ENCODE peak calls at places on chromosomes 12 and 14, in seven cellular contexts. O, M, E, N, L, F and T are unnamed samples. For H3K27me3, the result is how much of the 10 kb centered on the place peaks cover.

GRCh38 chr12:108665608-108666202 is 32.0 kb upstream of the SELPLG start:
- DNase-seq in O (no peak), M (no peak), E (no peak), N (no peak), L (no peak), F (no peak), T (no peak)

GRCh38 chr12:98820005-98820404 is 174.9 kb downstream of the APAF1 start:
- DNase-seq in O (no peak), M (no peak), E (no peak), N (no peak), L (no peak), F (no peak), T (no peak)

GRCh38 chr14:75514673-75515630 is 7.3 kb upstream of the BATF start:
- DNase-seq in O (no peak), M (no peak), E (peak), N (peak), L (peak), F (no peak), T (no peak)

GRCh38 chr14:64296561-64296960 is 2.4 kb upstream of the ESR2 start:
- DNase-seq in O (no peak), M (peak), E (no peak), N (no peak), L (no peak), F (no peak), T (no peak)

GRCh38 chr12:119115296-119115905 is 63.3 kb upstream of the HSPB8 start:
- DNase-seq in O (peak), M (peak), E (peak), N (no peak), L (peak), F (peak), T (peak)

GRCh38 chr14:64796369-64796768 is 83.3 kb downstream of the SPTB start:
- DNase-seq in O (no peak), M (no peak), E (no peak), N (no peak), L (no peak), F (no peak), T (no peak)

GRCh38 chr12:132163911-132164288 is 19.6 kb downstream of the NOC4L start:
- DNase-seq in O (no peak), M (no peak), E (no peak), N (no peak), L (no peak), F (no peak), T (no peak)

GRCh38 chr14:54893151-54893760 is 9.4 kb downstream of the GCH1 start:
- DNase-seq in O (peak), M (peak), E (peak), N (no peak), L (no peak), F (no peak), T (peak)

GRCh38 chr12:109529618-109530300 is 43.5 kb downstream of the MMAB start:
- DNase-seq in O (no peak), M (no peak), E (no peak), N (peak), L (no peak), F (no peak), T (no peak)

GRCh38 chr14:94904636-94905035 is 134.7 kb upstream of the GSC start:
- DNase-seq in O (no peak), M (no peak), E (no peak), N (no peak), L (no peak), F (no peak), T (no peak)

GRCh38 chr12:52369809-52370208 is 2.5 kb upstream of the KRT85 start:
- DNase-seq in O (no peak), M (no peak), E (no peak), N (no peak), L (no peak), F (no peak), T (no peak)

GRCh38 chr12:26231930-26232329 is 36.6 kb downstream of the SSPN start:
- DNase-seq in O (no peak), M (no peak), E (no peak), N (no peak), L (no peak), F (no peak), T (no peak)

GRCh38 chr12:49971141-49971540 is 1.6 kb upstream of the AQP6 start:
- DNase-seq in O (no peak), M (no peak), E (no peak), N (no peak), L (no peak), F (no peak), T (no peak)

GRCh38 chr12:6965026-6965661 is 5.3 kb downstream of the PHB2 start:
- DNase-seq in O (peak), M (peak), E (peak), N (peak), L (peak), F (peak), T (peak)

GRCh38 chr12:111193067-111193466 is 175.8 kb downstream of the PHETA1 start:
- DNase-seq in O (no peak), M (no peak), E (no peak), N (no peak), L (no peak), F (no peak), T (no peak)

GRCh38 chr14:88599321-88599720 is 36.5 kb downstream of the ZC3H14 start:
- DNase-seq in O (no peak), M (no peak), E (no peak), N (no peak), L (no peak), F (no peak), T (no peak)

GRCh38 chr12:53757095-53757770 is 5.5 kb upstream of the CISTR start:
- DNase-seq in O (peak), M (peak), E (peak), N (peak), L (peak), F (peak), T (peak)

GRCh38 chr14:21894003-21894897 is 220.6 kb upstream of the OR4E1 start:
- DNase-seq in O (no peak), M (peak), E (no peak), N (no peak), L (peak), F (no peak), T (peak)
- TF ChIP-seq CTCF in O (no peak), M (peak), E (no peak), N (peak), L (peak), F (no peak), T (peak)

GRCh38 chr14:104591506-104592291 is 12.1 kb downstream of the C14orf180 start:
- DNase-seq in O (no peak), M (no peak), E (no peak), N (no peak), L (no peak), F (no peak), T (no peak)
- H3K27me3 ChIP-seq in O (under half), M (under half), E (under half), N (under half), L (under half), F (under half), T (under half)

DNA sequence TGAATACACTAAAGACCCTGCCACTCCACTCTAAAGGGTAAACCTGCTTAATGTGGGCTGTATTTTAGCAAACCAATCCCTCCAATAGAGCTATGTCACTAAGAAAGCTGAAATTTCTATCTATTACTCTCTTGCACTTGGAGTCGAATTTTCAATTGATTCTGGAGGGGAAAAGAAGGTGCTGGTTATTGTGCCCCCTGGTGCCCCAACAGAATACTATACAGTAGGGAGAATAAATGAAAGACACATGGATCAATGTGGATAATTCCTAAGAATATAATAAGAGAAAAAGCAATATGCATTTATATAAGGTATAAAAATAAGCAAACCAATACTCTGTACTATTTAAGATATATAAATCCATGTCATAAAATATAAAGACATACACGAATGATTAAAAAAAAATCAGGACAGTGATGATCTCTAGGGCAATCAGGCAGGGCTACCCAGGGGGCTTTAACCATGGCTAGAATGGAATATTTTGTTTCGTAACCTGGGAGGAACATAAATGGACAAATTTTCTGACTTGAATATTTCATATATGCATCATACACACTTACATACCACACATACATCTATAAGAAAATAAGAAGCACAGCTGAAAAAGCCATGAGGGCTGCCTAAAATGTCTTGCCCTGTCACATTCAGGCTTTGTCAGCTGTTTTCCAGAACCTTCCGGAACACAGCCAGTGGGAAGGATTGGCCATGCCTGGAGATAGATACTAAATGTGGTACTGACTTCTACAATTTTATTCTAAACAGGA is 54.4 kb downstream of the EFCAB11 start:
- DNase-seq in O (no peak), M (peak), E (no peak), N (no peak), L (no peak), F (no peak), T (peak)
- TF ChIP-seq CTCF in O (peak), M (peak), E (no peak), N (peak), L (peak), F (peak), T (peak)

GRCh38 chr12:128961957-128962356 is 108.7 kb downstream of the GLT1D1 start:
- DNase-seq in O (no peak), M (no peak), E (no peak), N (no peak), L (no peak), F (no peak), T (no peak)

GRCh38 chr12:128969480-128970055 is 116.3 kb downstream of the GLT1D1 start:
- DNase-seq in O (peak), M (peak), E (peak), N (no peak), L (peak), F (no peak), T (no peak)

GRCh38 chr12:128968668-128969067 is 115.4 kb downstream of the GLT1D1 start:
- DNase-seq in O (no peak), M (no peak), E (no peak), N (no peak), L (no peak), F (no peak), T (no peak)

GRCh38 chr12:128970110-128970509 is 116.8 kb downstream of the GLT1D1 start:
- DNase-seq in O (no peak), M (no peak), E (no peak), N (no peak), L (no peak), F (no peak), T (no peak)

DNA sequence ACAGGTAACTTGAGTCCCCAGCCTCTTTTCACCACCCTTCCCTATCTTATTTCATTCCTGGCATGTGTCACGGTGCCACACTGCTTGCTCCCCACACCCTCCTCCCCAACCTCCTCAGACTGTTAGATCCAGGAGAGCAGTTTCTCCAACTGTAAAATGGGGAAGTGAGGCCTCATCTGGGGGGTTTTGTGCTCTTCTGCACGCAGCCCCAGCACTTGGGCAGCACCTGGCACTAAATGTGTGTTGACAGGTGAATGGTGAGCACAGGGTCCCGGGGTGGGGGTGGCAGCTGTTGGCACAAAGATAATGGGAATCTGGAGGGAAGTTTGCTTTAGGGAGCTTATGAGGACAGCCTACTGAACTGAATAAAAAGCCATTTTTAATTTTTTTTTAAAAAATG is 113.1 kb downstream of the GLT1D1 start:
- DNase-seq in O (no peak), M (no peak), E (no peak), N (no peak), L (no peak), F (no peak), T (no peak)
- H3K27me3 ChIP-seq in O (under half), M (half or more), E (under half), N (under half), L (under half), F (under half), T (under half)

DNA sequence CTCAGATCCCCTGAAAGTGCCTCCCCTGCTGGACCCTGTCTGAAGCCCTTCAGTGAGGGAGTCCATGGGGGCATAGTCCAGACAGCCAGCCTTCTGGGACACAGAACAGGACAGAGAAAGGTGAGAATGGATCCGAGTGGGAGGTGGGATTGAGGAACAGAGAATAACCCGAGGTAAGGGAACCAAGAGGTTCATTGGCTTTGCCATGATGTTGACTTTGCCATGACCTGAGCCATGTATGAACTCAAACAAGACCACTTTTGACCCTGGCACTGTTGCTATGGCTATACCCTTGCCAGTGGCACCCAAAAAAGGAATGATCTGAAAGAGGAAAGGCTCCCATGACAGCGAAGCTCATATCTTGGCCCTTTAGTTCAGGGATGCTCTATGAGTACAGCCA is 22.6 kb upstream of the VDR start:
- DNase-seq in O (no peak), M (no peak), E (no peak), N (no peak), L (no peak), F (no peak), T (no peak)
- TF ChIP-seq CTCF in O (no peak), M (no peak), E (no peak), N (no peak), L (no peak), F (no peak), T (no peak)

DNA sequence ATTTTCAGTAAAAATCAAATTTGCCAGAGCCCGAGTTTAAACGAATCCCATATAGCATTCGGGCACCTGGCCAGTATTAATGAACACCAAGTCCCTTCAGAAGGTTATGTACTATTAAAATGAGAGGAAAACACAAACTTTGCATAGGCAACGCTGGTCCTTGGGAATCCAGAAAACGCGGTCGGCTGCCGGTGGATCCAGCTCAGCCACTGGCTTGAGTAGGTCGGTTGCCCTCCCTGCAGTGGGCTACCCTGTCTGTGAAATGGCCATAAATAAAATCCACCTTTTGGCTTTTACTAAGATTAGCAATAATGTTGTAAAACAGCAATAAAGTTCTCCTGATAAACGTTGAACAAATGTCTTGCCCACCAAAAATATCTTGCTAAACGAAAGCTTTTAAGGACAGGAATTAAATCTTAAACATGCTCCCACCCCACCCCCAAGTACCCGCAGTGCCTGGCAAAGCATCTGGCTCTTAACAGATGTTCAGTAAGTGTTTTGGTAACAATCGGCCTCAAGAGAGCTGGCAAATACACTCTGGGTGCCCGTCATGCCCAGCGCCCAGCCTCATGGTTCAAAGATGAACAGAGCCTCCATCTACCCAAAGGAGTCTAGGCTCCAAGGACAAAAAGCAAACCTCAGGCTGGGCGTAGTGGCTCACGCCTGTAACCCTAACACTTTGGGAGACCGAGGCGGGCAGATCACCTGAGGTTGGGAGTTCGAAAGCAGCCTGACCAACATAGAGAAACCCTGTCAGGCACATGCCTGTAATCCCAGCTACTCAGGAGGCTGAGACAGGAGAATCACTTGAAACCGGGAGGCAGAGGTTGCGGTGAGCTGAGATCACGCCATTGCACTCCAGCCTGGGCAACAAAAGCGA is 151.6 kb downstream of the BCL11B start:
- DNase-seq in O (no peak), M (no peak), E (no peak), N (no peak), L (peak), F (no peak), T (no peak)
- H3K27me3 ChIP-seq in O (under half), M (half or more), E (under half), N (under half), L (under half), F (under half), T (under half)

DNA sequence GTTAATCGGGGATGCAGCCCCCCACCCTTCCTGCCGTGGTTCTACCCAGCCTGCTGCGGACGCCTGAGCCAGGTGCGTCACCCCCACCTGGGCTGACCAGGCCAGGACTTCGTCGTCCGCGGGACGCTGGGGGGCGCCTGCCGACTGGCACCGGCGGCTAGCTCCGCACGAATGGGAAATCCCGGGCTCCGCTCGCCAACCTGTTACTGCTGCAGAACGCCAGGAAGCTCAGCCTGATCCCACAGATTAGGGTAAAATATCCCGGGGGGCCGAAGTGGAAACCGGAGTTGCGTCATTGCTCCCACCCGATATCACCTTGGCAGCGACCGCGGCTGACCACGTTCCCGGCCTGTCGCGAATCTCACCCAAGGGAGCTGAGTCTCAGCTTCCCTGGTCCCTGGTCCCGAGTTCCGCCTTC is 528 bp upstream of the VDR start:
- DNase-seq in O (peak), M (peak), E (peak), N (peak), L (peak), F (peak), T (no peak)
- TF ChIP-seq CTCF in O (peak), M (peak), E (no peak), N (peak), L (peak), F (peak), T (no peak)

GRCh38 chr12:106584104-106585064 is 1.6 kb downstream of the RFX4 start:
- DNase-seq in O (no peak), M (no peak), E (no peak), N (no peak), L (peak), F (no peak), T (no peak)
- H3K27me3 ChIP-seq in O (under half), M (half or more), E (half or more), N (half or more), L (half or more), F (half or more), T (half or more)

GRCh38 chr14:100022772-100023451 is 42.3 kb upstream of the EVL start:
- DNase-seq in O (no peak), M (no peak), E (no peak), N (no peak), L (no peak), F (peak), T (no peak)

GRCh38 chr14:100020623-100021022 is 44.6 kb upstream of the EVL start:
- DNase-seq in O (no peak), M (no peak), E (no peak), N (no peak), L (no peak), F (no peak), T (no peak)

GRCh38 chr14:100027771-100028490 is 37.3 kb upstream of the EVL start:
- DNase-seq in O (no peak), M (no peak), E (no peak), N (no peak), L (no peak), F (no peak), T (no peak)

GRCh38 chr14:100028990-100029677 is 36.1 kb upstream of the EVL start:
- DNase-seq in O (no peak), M (peak), E (no peak), N (no peak), L (no peak), F (no peak), T (no peak)

DNA sequence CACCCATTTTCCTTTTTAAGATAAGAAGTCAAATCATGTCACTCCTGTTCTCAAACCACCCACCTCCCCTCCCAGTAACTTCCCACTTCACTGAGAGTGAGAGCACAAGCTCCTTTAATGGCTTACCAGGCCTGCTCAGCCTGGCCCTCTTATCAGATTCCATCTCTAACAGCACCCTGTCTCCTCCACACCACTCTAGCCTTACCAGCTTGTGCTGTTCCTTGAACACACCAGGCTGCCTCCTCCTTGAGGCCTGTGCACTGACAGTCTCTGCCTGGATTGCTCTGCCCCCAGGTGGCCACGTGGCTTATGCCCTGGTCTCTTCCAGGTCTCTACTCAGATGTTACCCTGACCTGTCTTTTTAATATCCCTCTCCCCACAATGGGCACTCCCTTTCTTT is 40.1 kb upstream of the EVL start:
- DNase-seq in O (no peak), M (peak), E (peak), N (peak), L (peak), F (peak), T (peak)
- TF ChIP-seq CTCF in O (no peak), M (peak), E (peak), N (peak), L (peak), F (no peak), T (peak)

GRCh38 chr14:36524220-36524837 is 4.3 kb upstream of the NKX2-1 start:
- DNase-seq in O (no peak), M (no peak), E (no peak), N (no peak), L (peak), F (no peak), T (no peak)
- H3K27me3 ChIP-seq in O (under half), M (half or more), E (under half), N (half or more), L (half or more), F (half or more), T (half or more)